ENCODE peak calls at places on chromosomes 6 and 20, in five cellular contexts. C is mesendoderm, W is H9, K is neuronal stem cell, I is mesenchymal stem cell. Q is an unnamed sample.

GRCh38 chr6:110999634-111000270 is 17.9 kb downstream of the RPF2 start:
- DNase-seq in W (no peak), K (no peak), I (peak), C (peak), Q (peak)

GRCh38 chr6:129671442-129672344 is 38.3 kb downstream of the ARHGAP18 start:
- DNase-seq in W (no peak), K (no peak), C (peak), I (no peak), Q (no peak)

GRCh38 chr6:134539865-134540323 is 222.0 kb upstream of the SGK1 start:
- DNase-seq in W (no peak), I (peak), K (no peak), C (peak), Q (no peak)

GRCh38 chr6:12339808-12340487 is 49.8 kb downstream of the EDN1 start:
- DNase-seq in I (no peak), C (no peak), W (no peak), K (no peak), Q (no peak)

GRCh38 chr6:148251286-148251685 is 91.4 kb upstream of the SASH1 start:
- DNase-seq in I (peak), W (no peak), C (peak), K (peak), Q (peak)

GRCh38 chr6:44415424-44415823 is 27.9 kb downstream of the CDC5L start:
- DNase-seq in C (no peak), K (no peak), I (no peak), W (no peak), Q (no peak)

GRCh38 chr6:76984572-76984971 is 478.7 kb downstream of the HTR1B start:
- DNase-seq in I (no peak), K (no peak), C (no peak), W (no peak), Q (peak)

GRCh38 chr6:121522265-121522664 is 86.8 kb downstream of the GJA1 start:
- DNase-seq in C (peak), K (no peak), W (no peak), I (peak), Q (peak)

GRCh38 chr20:50333856-50334255 is 143.2 kb downstream of the CEBPB start:
- DNase-seq in I (peak), K (no peak), C (no peak), W (no peak), Q (peak)

GRCh38 chr6:103699770-103700169 is 1159.9 kb downstream of the HACE1 start:
- DNase-seq in I (no peak), W (no peak), K (no peak), C (no peak), Q (no peak)

GRCh38 chr6:140993515-140993914 is 1139.2 kb upstream of the GJE1 start:
- DNase-seq in I (no peak), W (no peak), K (no peak), C (no peak), Q (no peak)

GRCh38 chr6:31732029-31732428 is 2.9 kb upstream of the DDAH2 start:
- DNase-seq in C (no peak), W (no peak), K (no peak), I (no peak), Q (no peak)

GRCh38 chr6:75279418-75279817 is 5.2 kb downstream of the TMEM30A start:
- DNase-seq in K (no peak), W (no peak), I (no peak), C (no peak), Q (no peak)

GRCh38 chr6:43059168-43060033 is at the start of the genes KLC4 and MRPL2:
- DNase-seq in I (peak), W (peak), C (peak), K (peak), Q (peak)

GRCh38 chr6:110435052-110435602 is 19.8 kb upstream of the DDO start:
- DNase-seq in I (no peak), K (no peak), W (no peak), C (no peak), Q (no peak)

GRCh38 chr6:154408906-154409500 is 52.4 kb upstream of the IPCEF1 start:
- DNase-seq in C (no peak), K (no peak), I (peak), W (no peak), Q (peak)

GRCh38 chr20:53940356-53940694 is 130.1 kb downstream of the BCAS1 start:
- DNase-seq in C (no peak), I (no peak), W (no peak), K (no peak), Q (no peak)

GRCh38 chr20:38751360-38751976 is 3.2 kb downstream of the ACTR5 start:
- DNase-seq in I (peak), W (no peak), C (no peak), K (no peak), Q (peak)

GRCh38 chr6:159490298-159490937 is 202.6 kb downstream of the SOD2 start:
- DNase-seq in W (no peak), K (no peak), I (no peak), C (no peak), Q (no peak)

GRCh38 chr6:128519931-128520435 is 416 bp downstream of the PTPRK start:
- DNase-seq in I (no peak), W (no peak), K (peak), C (peak), Q (no peak)

GRCh38 chr20:25553819-25554296 is 31.5 kb downstream of the NINL start:
- DNase-seq in I (peak), W (no peak), C (no peak), K (no peak), Q (peak)

GRCh38 chr6:136791296-136792065 is 796 bp downstream of the MAP3K5 start:
- DNase-seq in K (peak), C (peak), W (peak), I (peak), Q (peak)

GRCh38 chr6:116682334-116682712 is 1.3 kb downstream of the KPNA5 start:
- DNase-seq in K (no peak), I (peak), C (peak), W (no peak), Q (peak)

GRCh38 chr20:61744691-61745396 is 320.8 kb downstream of the TAF4 start:
- DNase-seq in W (no peak), K (no peak), I (peak), C (peak), Q (peak)

GRCh38 chr20:50510706-50511401 is 671 bp downstream of the PTPN1 start:
- DNase-seq in W (no peak), I (no peak), C (no peak), K (peak), Q (no peak)

GRCh38 chr6:16361861-16362260 is 123.5 kb downstream of the GMPR start:
- DNase-seq in K (no peak), W (no peak), I (no peak), C (no peak), Q (no peak)

GRCh38 chr6:39335780-39336541 is 13.5 kb upstream of the KCNK16 start:
- DNase-seq in W (no peak), C (no peak), K (no peak), I (peak), Q (no peak)

GRCh38 chr6:1485678-1486077 is 96.3 kb downstream of the FOXF2 start:
- DNase-seq in C (no peak), K (no peak), W (no peak), I (peak), Q (peak)

GRCh38 chr6:27290065-27290849 is 21.8 kb downstream of the POM121L2 start:
- DNase-seq in C (peak), K (no peak), W (peak), I (no peak), Q (peak)

GRCh38 chr6:3566812-3567211 is 110.0 kb upstream of the SLC22A23 start:
- DNase-seq in K (no peak), I (peak), C (no peak), W (no peak), Q (peak)

GRCh38 chr20:47672886-47673670 is 112.2 kb downstream of the SULF2 start:
- DNase-seq in I (no peak), C (no peak), W (no peak), K (no peak), Q (no peak)

GRCh38 chr20:37800618-37801017 is 102.3 kb upstream of the VSTM2L start:
- DNase-seq in K (no peak), W (no peak), C (no peak), I (no peak), Q (no peak)

GRCh38 chr6:39280247-39280731 is 33.9 kb downstream of the KCNK17 start:
- DNase-seq in I (no peak), K (no peak), C (no peak), W (no peak), Q (no peak)

GRCh38 chr20:3678893-3679720 is 2.7 kb downstream of the ADAM33 start:
- DNase-seq in C (no peak), I (no peak), W (no peak), K (no peak), Q (no peak)

GRCh38 chr6:6409397-6410030 is 89.1 kb upstream of the F13A1 start:
- DNase-seq in W (peak), C (peak), I (no peak), K (no peak), Q (no peak)

GRCh38 chr6:165985926-165986646 is 181.6 kb downstream of the TBXT start:
- DNase-seq in I (no peak), K (no peak), W (no peak), C (peak), Q (no peak)

GRCh38 chr6:42152024-42152423 is 9.6 kb upstream of the C6orf132 start:
- DNase-seq in C (no peak), W (no peak), I (no peak), K (no peak), Q (no peak)

GRCh38 chr6:81755536-81755935 is 3.1 kb upstream of the TENT5A start:
- DNase-seq in C (no peak), K (no peak), I (no peak), W (no peak), Q (no peak)

GRCh38 chr6:120147218-120147871 is 797.8 kb upstream of the MAN1A1 start:
- DNase-seq in W (peak), I (no peak), K (no peak), C (peak), Q (no peak)

DNA sequence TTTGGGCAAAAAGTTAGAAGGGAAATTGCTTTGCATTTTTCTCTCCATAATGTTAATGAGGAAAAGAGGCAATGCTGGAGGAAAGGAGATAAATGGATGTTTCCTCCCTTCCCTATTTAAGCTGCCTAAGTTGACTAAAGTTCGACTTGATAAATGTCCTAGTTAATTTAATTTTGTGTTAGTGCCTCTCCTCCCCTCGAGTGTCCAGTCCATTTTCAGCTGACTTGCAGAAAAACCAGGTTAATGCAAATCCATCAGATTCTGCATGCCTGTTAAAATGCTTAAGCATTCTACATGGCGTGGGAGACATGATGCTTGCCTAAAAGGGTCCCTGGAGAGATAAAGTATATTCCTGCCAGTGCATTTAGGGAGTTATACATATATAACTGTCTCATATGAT is 30.2 kb downstream of the JARID2 start:
- DNase-seq in K (no peak), I (no peak), W (no peak), C (no peak), Q (no peak)
- H2AK5ac ChIP-seq in K (no peak), I (no peak), W (no peak), C (no peak), Q (no peak)

DNA sequence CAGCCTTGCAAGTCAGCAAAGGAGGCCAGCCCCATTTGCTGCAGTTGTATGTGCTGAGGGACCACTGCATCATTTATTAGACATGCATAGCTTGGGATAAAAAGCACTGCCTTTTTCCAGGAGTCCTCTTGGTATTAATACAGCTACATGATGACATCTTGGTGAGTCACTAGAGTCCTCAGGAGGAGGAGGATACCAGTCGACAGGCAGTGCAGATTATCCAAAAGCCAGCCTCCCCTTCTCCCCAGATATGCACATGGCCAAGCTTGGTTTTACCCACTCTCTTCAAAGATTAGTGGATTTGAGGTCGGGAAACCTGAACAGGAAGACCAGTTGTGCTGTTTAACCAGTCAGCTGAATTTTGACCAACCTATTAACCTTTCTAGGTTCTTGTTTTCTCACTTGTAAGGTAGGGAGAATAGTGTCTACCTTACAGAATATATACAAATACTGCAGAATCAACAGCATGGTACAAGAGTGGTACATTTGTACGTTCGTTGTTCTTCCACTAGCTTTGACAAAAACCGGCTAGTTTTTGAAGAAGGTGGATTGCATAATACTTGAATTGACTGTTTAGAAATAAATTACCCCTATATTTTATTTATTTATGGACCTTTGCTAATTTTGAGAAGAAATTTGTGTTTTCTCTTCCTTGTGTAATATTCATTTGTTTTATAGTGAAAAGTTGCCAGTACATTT is 31.9 kb downstream of the VAPB start:
- DNase-seq in C (no peak), I (peak), K (no peak), W (no peak), Q (peak)
- H2AK5ac ChIP-seq in C (no peak), I (peak), K (no peak), W (no peak), Q (no peak)

GRCh38 chr20:64057628-64058498 is 5.1 kb upstream of the TCEA2 start:
- DNase-seq in K (no peak), C (peak), I (peak), W (peak), Q (peak)

GRCh38 chr20:64055893-64056638 is 6.6 kb upstream of the SOX18 start:
- DNase-seq in W (no peak), K (no peak), C (peak), I (peak), Q (peak)

GRCh38 chr20:64056889-64057627 is 5.9 kb upstream of the TCEA2 start:
- DNase-seq in W (no peak), K (no peak), C (no peak), I (no peak), Q (no peak)

GRCh38 chr20:64055396-64055892 is 6.0 kb upstream of the SOX18 start:
- DNase-seq in I (no peak), K (no peak), W (no peak), C (no peak), Q (no peak)

GRCh38 chr20:64056639-64056888 is 6.4 kb upstream of the TCEA2 start:
- DNase-seq in W (no peak), C (no peak), K (no peak), I (no peak), Q (no peak)
- H2AK5ac ChIP-seq in W (no peak), C (no peak), K (peak), I (no peak), Q (no peak)

DNA sequence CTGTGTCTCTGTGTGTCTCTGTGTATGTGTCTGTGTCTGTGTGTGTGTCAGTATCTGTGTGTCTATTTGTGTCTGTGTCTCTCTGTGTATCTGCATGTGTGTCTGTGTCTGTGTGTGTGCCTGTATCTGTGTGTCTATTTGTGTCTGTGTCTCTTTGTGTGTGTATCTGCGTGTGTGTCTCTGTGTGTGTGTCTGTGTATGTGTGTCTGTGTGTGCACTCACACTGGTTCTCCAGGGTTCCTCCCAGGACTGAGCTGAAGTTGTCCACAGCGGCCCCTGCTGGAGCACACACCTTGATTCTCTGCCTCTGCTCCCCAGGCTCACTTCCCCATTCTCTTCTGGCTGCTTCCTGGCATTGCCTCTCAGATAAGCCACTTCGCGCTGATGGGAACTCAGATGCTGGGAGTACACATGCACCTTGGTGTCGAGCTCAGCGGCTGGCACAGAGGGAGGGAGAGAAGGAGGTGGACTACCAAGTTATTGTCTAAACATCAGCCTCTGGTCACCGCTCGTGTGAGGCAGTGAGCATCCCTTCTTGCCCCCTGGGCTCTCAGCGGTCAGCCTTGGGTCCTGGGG is 105.0 kb upstream of the NXT1 start:
- DNase-seq in K (no peak), W (peak), C (peak), I (peak), Q (peak)
- H2AK5ac ChIP-seq in K (no peak), W (no peak), C (no peak), I (no peak), Q (no peak)

GRCh38 chr20:572752-573151 is 29.2 kb upstream of the CSNK2A1 start:
- DNase-seq in I (no peak), K (no peak), W (no peak), C (no peak), Q (no peak)
- H2AK5ac ChIP-seq in I (no peak), K (no peak), W (no peak), C (no peak), Q (no peak)

Q was measured in IMR-90.